ENCODE peak calls at places on chromosomes 5 and 9, in nine cellular contexts. K is AG04449; A is HFF-Myc; R is choroid plexus epithelial cell; D is upper lobe of right lung; X is CD8-positive, alpha-beta T cell; W is fibroblast of villous mesenchyme; Z is endothelial cell of umbilical vein; Q is body of pancreas. F is an unnamed sample.
A peak's percentile ranks its signal among the peaks of the same experiment; 100 is the strongest.

GRCh38 chr9:130930132-130930803 is 8.8 kb downstream of the FIBCD1 start:
- DNase-seq in K (no peak), A (no peak), R (no peak), D (no peak), X (no peak), W (no peak), Z (no peak), Q (no peak), F (no peak)

GRCh38 chr5:39100851-39101396 is 26.7 kb upstream of the RICTOR start:
- DNase-seq in K (peak; percentile 95), A (peak; percentile 94), R (peak; percentile 97), D (no peak), X (no peak), W (peak; percentile 98), Z (peak; percentile 65), Q (no peak), F (no peak)

GRCh38 chr5:79795764-79796398 is 106.2 kb downstream of the CMYA5 start:
- DNase-seq in K (no peak), A (no peak), R (peak; percentile 50), D (no peak), X (no peak), W (peak; percentile 11), Z (no peak), Q (peak; percentile 18), F (no peak)

GRCh38 chr9:89498845-89499480 is 1.1 kb upstream of the SEMA4D start:
- DNase-seq in K (no peak), A (no peak), R (no peak), D (no peak), X (peak; percentile 67), W (no peak), Z (no peak), Q (no peak), F (no peak)

GRCh38 chr9:13758876-13759275 is 479.4 kb upstream of the MPDZ start:
- DNase-seq in K (no peak), A (no peak), R (no peak), D (no peak), X (no peak), W (no peak), Z (no peak), Q (no peak), F (no peak)

GRCh38 chr5:179265529-179266290 is 79.6 kb downstream of the ADAMTS2 start:
- DNase-seq in K (peak; percentile 96), A (peak; percentile 72), R (peak; percentile 98), D (peak; percentile 88), X (no peak), W (peak; percentile 99), Z (no peak), Q (peak; percentile 76), F (no peak)

GRCh38 chr5:142874537-142874936 is 104.4 kb downstream of the ARHGAP26 start:
- DNase-seq in K (no peak), A (no peak), R (peak; percentile 33), D (peak; percentile 94), X (no peak), W (no peak), Z (peak; percentile 96), Q (peak; percentile 95), F (peak; percentile 94)

GRCh38 chr5:176647870-176648466 is 684 bp downstream of the TSPAN17 start:
- DNase-seq in K (no peak), A (no peak), R (peak; percentile 33), D (peak; percentile 85), X (peak; percentile 15), W (peak; percentile 31), Z (peak; percentile 38), Q (peak; percentile 67), F (no peak)

GRCh38 chr5:89904442-89904841 is 505.1 kb downstream of the CETN3 start:
- DNase-seq in K (no peak), A (no peak), R (peak; percentile 1), D (no peak), X (no peak), W (no peak), Z (no peak), Q (no peak), F (no peak)

GRCh38 chr9:22170162-22170932 is 161.2 kb upstream of the CDKN2B start:
- DNase-seq in K (no peak), A (no peak), R (peak; percentile 66), D (no peak), X (no peak), W (peak; percentile 98), Z (no peak), Q (no peak), F (peak; percentile 48)

GRCh38 chr5:96780626-96781025 is 27.1 kb downstream of the ERAP1 start:
- DNase-seq in K (no peak), A (no peak), R (peak; percentile 59), D (no peak), X (no peak), W (peak; percentile 65), Z (peak; percentile 67), Q (no peak), F (no peak)

GRCh38 chr5:64384761-64385160 is 121.1 kb upstream of the RGS7BP start:
- DNase-seq in K (no peak), A (no peak), R (peak; percentile 67), D (no peak), X (no peak), W (no peak), Z (peak; percentile 55), Q (no peak), F (no peak)

GRCh38 chr5:115297043-115297442 is 589 bp upstream of the CCDC112 start:
- DNase-seq in K (no peak), A (no peak), R (peak; percentile 17), D (no peak), X (no peak), W (peak; percentile 7), Z (peak; percentile 15), Q (peak; percentile 17), F (no peak)

GRCh38 chr9:35711501-35712428 is 20.2 kb downstream of the TLN1 start:
- DNase-seq in K (no peak), A (no peak), R (no peak), D (no peak), X (no peak), W (no peak), Z (no peak), Q (no peak), F (no peak)

GRCh38 chr5:10662083-10662482 is 98.2 kb downstream of the ANKRD33B start:
- DNase-seq in K (no peak), A (no peak), R (no peak), D (no peak), X (no peak), W (no peak), Z (no peak), Q (no peak), F (no peak)

GRCh38 chr5:10660720-10661387 is 97.0 kb downstream of the ANKRD33B start:
- DNase-seq in K (no peak), A (no peak), R (no peak), D (no peak), X (no peak), W (no peak), Z (no peak), Q (peak; percentile 1), F (no peak)

GRCh38 chr5:10663531-10664183 is 97.4 kb downstream of the DAP start:
- DNase-seq in K (no peak), A (no peak), R (peak; percentile 55), D (no peak), X (no peak), W (no peak), Z (no peak), Q (peak; percentile 79), F (peak; percentile 43)

GRCh38 chr5:10661401-10661800 is 97.5 kb downstream of the ANKRD33B start:
- DNase-seq in K (no peak), A (no peak), R (no peak), D (no peak), X (no peak), W (no peak), Z (no peak), Q (peak; percentile 0), F (no peak)

DNA sequence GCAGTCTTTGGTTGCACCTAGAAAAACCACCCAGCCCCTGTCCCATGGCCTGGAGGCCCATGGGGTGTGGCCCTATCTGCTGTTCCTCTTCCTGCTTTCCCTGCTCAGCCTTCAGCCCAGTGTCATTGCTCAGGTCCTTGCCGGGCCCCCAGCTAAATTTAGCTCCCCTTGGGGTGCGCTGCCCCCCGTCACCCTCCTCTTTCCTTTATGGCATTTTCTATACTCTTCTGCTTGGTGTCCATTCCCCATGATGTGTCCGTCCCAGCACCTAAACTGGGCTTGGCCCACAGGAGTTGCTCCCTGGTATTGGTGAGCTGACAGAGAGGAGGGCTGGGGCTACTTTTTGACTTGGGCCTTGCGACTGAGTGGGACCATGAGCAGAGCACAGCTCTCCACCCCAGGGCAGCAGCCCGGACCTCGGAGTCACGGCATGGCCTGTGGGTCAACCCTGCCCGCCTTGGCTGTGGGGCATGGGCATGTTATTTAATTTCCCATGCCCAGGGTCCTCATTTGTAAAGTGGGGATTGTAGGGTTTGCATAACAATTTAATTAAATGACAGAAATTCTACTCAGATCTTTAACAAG is 98.3 kb downstream of the DAP start:
- DNase-seq in K (no peak), A (no peak), R (no peak), D (no peak), X (no peak), W (no peak), Z (no peak), Q (no peak), F (no peak)
- TF ChIP-seq CTCF in K (no peak), A (no peak), R (no peak), D (no peak), X (no peak), W (no peak), Z (no peak), Q (no peak), F (no peak)

GRCh38 chr5:76084496-76085285 is 1.5 kb downstream of the SV2C start:
- DNase-seq in K (no peak), A (no peak), R (no peak), D (peak; percentile 62), X (peak; percentile 38), W (no peak), Z (no peak), Q (no peak), F (no peak)
- H3K4me3 ChIP-seq in K (no peak overlapping the region), A (no peak overlapping the region), R (no peak overlapping the region), D (no peak overlapping the region), X (no peak overlapping the region), W (no peak overlapping the region), Z (no peak overlapping the region), Q (no peak overlapping the region), F (no peak overlapping the region)

GRCh38 chr9:96160866-96161265 is 141.1 kb downstream of the HSD17B3 start:
- DNase-seq in K (no peak), A (no peak), R (no peak), D (no peak), X (no peak), W (no peak), Z (no peak), Q (no peak), F (no peak)
- TF ChIP-seq CTCF in K (no peak), A (no peak), R (no peak), D (no peak), X (no peak), W (no peak), Z (no peak), Q (no peak), F (no peak)

DNA sequence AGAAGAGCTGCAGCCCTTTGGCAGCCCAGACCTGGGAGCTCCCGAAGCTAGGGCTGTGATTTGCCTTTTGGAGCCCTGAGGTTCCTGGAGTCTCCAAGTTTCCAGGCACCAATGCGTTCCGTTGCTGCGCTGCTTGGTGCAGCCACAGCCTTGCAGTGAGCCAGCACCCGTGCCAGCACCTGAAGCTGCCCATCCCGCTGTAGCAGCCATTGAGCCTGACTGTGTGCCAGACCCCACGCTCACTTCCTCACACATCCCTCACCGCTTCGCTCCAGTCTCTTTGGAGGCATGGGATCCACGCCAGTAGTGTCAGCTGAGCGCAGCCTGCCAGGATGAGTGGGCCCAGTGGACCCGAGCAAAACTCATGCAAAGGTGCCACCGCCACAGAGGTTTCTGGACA is 22.5 kb upstream of the C9orf72 start:
- DNase-seq in K (no peak), A (no peak), R (no peak), D (no peak), X (no peak), W (no peak), Z (no peak), Q (no peak), F (no peak)
- H3K4me3 ChIP-seq in K (no peak overlapping the region), A (no peak overlapping the region), R (no peak overlapping the region), D (no peak overlapping the region), X (no peak overlapping the region), W (no peak overlapping the region), Z (no peak overlapping the region), Q (no peak overlapping the region), F (no peak overlapping the region)